ENCODE peak calls at places on chromosomes 12 and 14, in nine cellular contexts. One of them, this sample, is unnamed.

GRCh38 chr12:63319386-63319785 is 168.4 kb upstream of the AVPR1A start:
- DNase-seq in activated naive CD8-positive, alpha-beta T cell treated with anti-CD3 and anti-CD28 coated beads, Interleukin-2, amount 50 U/mL, for 24 hours: no peak
- DNase-seq in Calu3: peak; percentile 55
- DNase-seq in uterus: no peak
- DNase-seq in stimulated activated CD4-positive, alpha-beta T cell treated with anti-CD3 and anti-CD28 coated beads, Interleukin-12 subunit alpha, Interleukin-12 subunit beta, amount 100 ng/mL, for 24 hours: no peak
- DNase-seq in HFF-Myc: peak; percentile 25
- DNase-seq in ELR: peak; percentile 63
- DNase-seq in astrocyte of the cerebellum: no peak
- DNase-seq in fibroblast of mammary gland: no peak
- DNase-seq in this sample: no peak

GRCh38 chr12:52438305-52439301 is 4.4 kb upstream of the KRT75 start:
- DNase-seq in activated naive CD8-positive, alpha-beta T cell treated with anti-CD3 and anti-CD28 coated beads, Interleukin-2, amount 50 U/mL, for 24 hours: no peak
- DNase-seq in Calu3: no peak
- DNase-seq in uterus: no peak
- DNase-seq in stimulated activated CD4-positive, alpha-beta T cell treated with anti-CD3 and anti-CD28 coated beads, Interleukin-12 subunit alpha, Interleukin-12 subunit beta, amount 100 ng/mL, for 24 hours: no peak
- DNase-seq in HFF-Myc: no peak
- DNase-seq in ELR: no peak
- DNase-seq in astrocyte of the cerebellum: no peak
- DNase-seq in fibroblast of mammary gland: no peak
- DNase-seq in this sample: no peak

GRCh38 chr14:61213116-61213720 is 67.9 kb downstream of the TMEM30B start:
- DNase-seq in activated naive CD8-positive, alpha-beta T cell treated with anti-CD3 and anti-CD28 coated beads, Interleukin-2, amount 50 U/mL, for 24 hours: no peak
- DNase-seq in Calu3: no peak
- DNase-seq in uterus: no peak
- DNase-seq in stimulated activated CD4-positive, alpha-beta T cell treated with anti-CD3 and anti-CD28 coated beads, Interleukin-12 subunit alpha, Interleukin-12 subunit beta, amount 100 ng/mL, for 24 hours: no peak
- DNase-seq in HFF-Myc: peak; percentile 58
- DNase-seq in ELR: peak; percentile 58
- DNase-seq in astrocyte of the cerebellum: no peak
- DNase-seq in fibroblast of mammary gland: peak; percentile 71
- DNase-seq in this sample: no peak

GRCh38 chr14:67319142-67319541 is 40.5 kb downstream of the ATP6V1D start:
- DNase-seq in activated naive CD8-positive, alpha-beta T cell treated with anti-CD3 and anti-CD28 coated beads, Interleukin-2, amount 50 U/mL, for 24 hours: no peak
- DNase-seq in Calu3: no peak
- DNase-seq in uterus: no peak
- DNase-seq in stimulated activated CD4-positive, alpha-beta T cell treated with anti-CD3 and anti-CD28 coated beads, Interleukin-12 subunit alpha, Interleukin-12 subunit beta, amount 100 ng/mL, for 24 hours: no peak
- DNase-seq in HFF-Myc: no peak
- DNase-seq in ELR: no peak
- DNase-seq in astrocyte of the cerebellum: peak; percentile 79
- DNase-seq in fibroblast of mammary gland: no peak
- DNase-seq in this sample: no peak

GRCh38 chr12:12379831-12380730 is 23.2 kb downstream of the BORCS5 start:
- DNase-seq in activated naive CD8-positive, alpha-beta T cell treated with anti-CD3 and anti-CD28 coated beads, Interleukin-2, amount 50 U/mL, for 24 hours: no peak
- DNase-seq in Calu3: no peak
- DNase-seq in uterus: no peak
- DNase-seq in stimulated activated CD4-positive, alpha-beta T cell treated with anti-CD3 and anti-CD28 coated beads, Interleukin-12 subunit alpha, Interleukin-12 subunit beta, amount 100 ng/mL, for 24 hours: no peak
- DNase-seq in HFF-Myc: no peak
- DNase-seq in ELR: no peak
- DNase-seq in astrocyte of the cerebellum: no peak
- DNase-seq in fibroblast of mammary gland: peak; percentile 22
- DNase-seq in this sample: no peak

GRCh38 chr12:7344831-7345230 is 41.0 kb downstream of the ACSM4 start:
- DNase-seq in activated naive CD8-positive, alpha-beta T cell treated with anti-CD3 and anti-CD28 coated beads, Interleukin-2, amount 50 U/mL, for 24 hours: no peak
- DNase-seq in Calu3: no peak
- DNase-seq in uterus: no peak
- DNase-seq in stimulated activated CD4-positive, alpha-beta T cell treated with anti-CD3 and anti-CD28 coated beads, Interleukin-12 subunit alpha, Interleukin-12 subunit beta, amount 100 ng/mL, for 24 hours: no peak
- DNase-seq in HFF-Myc: no peak
- DNase-seq in ELR: no peak
- DNase-seq in astrocyte of the cerebellum: no peak
- DNase-seq in fibroblast of mammary gland: no peak
- DNase-seq in this sample: no peak

GRCh38 chr14:95196268-95196667 is 38.9 kb upstream of the DICER1 start:
- DNase-seq in activated naive CD8-positive, alpha-beta T cell treated with anti-CD3 and anti-CD28 coated beads, Interleukin-2, amount 50 U/mL, for 24 hours: no peak
- DNase-seq in Calu3: no peak
- DNase-seq in uterus: no peak
- DNase-seq in stimulated activated CD4-positive, alpha-beta T cell treated with anti-CD3 and anti-CD28 coated beads, Interleukin-12 subunit alpha, Interleukin-12 subunit beta, amount 100 ng/mL, for 24 hours: no peak
- DNase-seq in HFF-Myc: no peak
- DNase-seq in ELR: peak; percentile 28
- DNase-seq in astrocyte of the cerebellum: no peak
- DNase-seq in fibroblast of mammary gland: no peak
- DNase-seq in this sample: no peak

GRCh38 chr12:2640709-2641108 is 154.1 kb upstream of the FKBP4 start:
- DNase-seq in activated naive CD8-positive, alpha-beta T cell treated with anti-CD3 and anti-CD28 coated beads, Interleukin-2, amount 50 U/mL, for 24 hours: peak; percentile 19
- DNase-seq in Calu3: peak; percentile 52
- DNase-seq in uterus: peak; percentile 70
- DNase-seq in stimulated activated CD4-positive, alpha-beta T cell treated with anti-CD3 and anti-CD28 coated beads, Interleukin-12 subunit alpha, Interleukin-12 subunit beta, amount 100 ng/mL, for 24 hours: no peak
- DNase-seq in HFF-Myc: peak; percentile 83
- DNase-seq in ELR: peak; percentile 97
- DNase-seq in astrocyte of the cerebellum: peak; percentile 84
- DNase-seq in fibroblast of mammary gland: peak; percentile 98
- DNase-seq in this sample: no peak

GRCh38 chr12:119594772-119595445 is 1.3 kb downstream of the TMEM233 start:
- DNase-seq in activated naive CD8-positive, alpha-beta T cell treated with anti-CD3 and anti-CD28 coated beads, Interleukin-2, amount 50 U/mL, for 24 hours: no peak
- DNase-seq in Calu3: peak; percentile 38
- DNase-seq in uterus: no peak
- DNase-seq in stimulated activated CD4-positive, alpha-beta T cell treated with anti-CD3 and anti-CD28 coated beads, Interleukin-12 subunit alpha, Interleukin-12 subunit beta, amount 100 ng/mL, for 24 hours: no peak
- DNase-seq in HFF-Myc: no peak
- DNase-seq in ELR: no peak
- DNase-seq in astrocyte of the cerebellum: no peak
- DNase-seq in fibroblast of mammary gland: no peak
- DNase-seq in this sample: no peak

GRCh38 chr14:56555921-56556570 is 23.6 kb upstream of the TMEM260 start:
- DNase-seq in activated naive CD8-positive, alpha-beta T cell treated with anti-CD3 and anti-CD28 coated beads, Interleukin-2, amount 50 U/mL, for 24 hours: no peak
- DNase-seq in Calu3: no peak
- DNase-seq in uterus: no peak
- DNase-seq in stimulated activated CD4-positive, alpha-beta T cell treated with anti-CD3 and anti-CD28 coated beads, Interleukin-12 subunit alpha, Interleukin-12 subunit beta, amount 100 ng/mL, for 24 hours: no peak
- DNase-seq in HFF-Myc: no peak
- DNase-seq in ELR: peak; percentile 47
- DNase-seq in astrocyte of the cerebellum: peak; percentile 15
- DNase-seq in fibroblast of mammary gland: peak; percentile 53
- DNase-seq in this sample: no peak

GRCh38 chr12:68264864-68265256 is 11.5 kb upstream of the IL22 start:
- DNase-seq in activated naive CD8-positive, alpha-beta T cell treated with anti-CD3 and anti-CD28 coated beads, Interleukin-2, amount 50 U/mL, for 24 hours: no peak
- DNase-seq in Calu3: no peak
- DNase-seq in uterus: no peak
- DNase-seq in stimulated activated CD4-positive, alpha-beta T cell treated with anti-CD3 and anti-CD28 coated beads, Interleukin-12 subunit alpha, Interleukin-12 subunit beta, amount 100 ng/mL, for 24 hours: no peak
- DNase-seq in HFF-Myc: no peak
- DNase-seq in ELR: peak; percentile 24
- DNase-seq in astrocyte of the cerebellum: peak; percentile 75
- DNase-seq in fibroblast of mammary gland: peak; percentile 55
- DNase-seq in this sample: no peak

GRCh38 chr12:452667-453210 is 7.0 kb upstream of the B4GALNT3 start:
- DNase-seq in activated naive CD8-positive, alpha-beta T cell treated with anti-CD3 and anti-CD28 coated beads, Interleukin-2, amount 50 U/mL, for 24 hours: peak; percentile 82
- DNase-seq in Calu3: no peak
- DNase-seq in uterus: no peak
- DNase-seq in stimulated activated CD4-positive, alpha-beta T cell treated with anti-CD3 and anti-CD28 coated beads, Interleukin-12 subunit alpha, Interleukin-12 subunit beta, amount 100 ng/mL, for 24 hours: peak; percentile 69
- DNase-seq in HFF-Myc: no peak
- DNase-seq in ELR: no peak
- DNase-seq in astrocyte of the cerebellum: no peak
- DNase-seq in fibroblast of mammary gland: no peak
- DNase-seq in this sample: no peak

GRCh38 chr12:124442772-124443445 is 124.5 kb downstream of the NCOR2 start:
- DNase-seq in activated naive CD8-positive, alpha-beta T cell treated with anti-CD3 and anti-CD28 coated beads, Interleukin-2, amount 50 U/mL, for 24 hours: no peak
- DNase-seq in Calu3: no peak
- DNase-seq in uterus: peak; percentile 69
- DNase-seq in stimulated activated CD4-positive, alpha-beta T cell treated with anti-CD3 and anti-CD28 coated beads, Interleukin-12 subunit alpha, Interleukin-12 subunit beta, amount 100 ng/mL, for 24 hours: no peak
- DNase-seq in HFF-Myc: no peak
- DNase-seq in ELR: no peak
- DNase-seq in astrocyte of the cerebellum: peak; percentile 92
- DNase-seq in fibroblast of mammary gland: peak; percentile 91
- DNase-seq in this sample: no peak

GRCh38 chr12:52715416-52715815 is 12.1 kb upstream of the KRT77 start:
- DNase-seq in activated naive CD8-positive, alpha-beta T cell treated with anti-CD3 and anti-CD28 coated beads, Interleukin-2, amount 50 U/mL, for 24 hours: no peak
- DNase-seq in Calu3: no peak
- DNase-seq in uterus: no peak
- DNase-seq in stimulated activated CD4-positive, alpha-beta T cell treated with anti-CD3 and anti-CD28 coated beads, Interleukin-12 subunit alpha, Interleukin-12 subunit beta, amount 100 ng/mL, for 24 hours: no peak
- DNase-seq in HFF-Myc: no peak
- DNase-seq in ELR: peak; percentile 10
- DNase-seq in astrocyte of the cerebellum: no peak
- DNase-seq in fibroblast of mammary gland: no peak
- DNase-seq in this sample: no peak

GRCh38 chr14:89371600-89371999 is 45.4 kb downstream of the FOXN3 start:
- DNase-seq in activated naive CD8-positive, alpha-beta T cell treated with anti-CD3 and anti-CD28 coated beads, Interleukin-2, amount 50 U/mL, for 24 hours: no peak
- DNase-seq in Calu3: no peak
- DNase-seq in uterus: peak; percentile 9
- DNase-seq in stimulated activated CD4-positive, alpha-beta T cell treated with anti-CD3 and anti-CD28 coated beads, Interleukin-12 subunit alpha, Interleukin-12 subunit beta, amount 100 ng/mL, for 24 hours: no peak
- DNase-seq in HFF-Myc: no peak
- DNase-seq in ELR: no peak
- DNase-seq in astrocyte of the cerebellum: no peak
- DNase-seq in fibroblast of mammary gland: no peak
- DNase-seq in this sample: no peak

GRCh38 chr12:87670448-87670847 is 358.8 kb downstream of the C12orf50 start:
- DNase-seq in activated naive CD8-positive, alpha-beta T cell treated with anti-CD3 and anti-CD28 coated beads, Interleukin-2, amount 50 U/mL, for 24 hours: no peak
- DNase-seq in Calu3: no peak
- DNase-seq in uterus: no peak
- DNase-seq in stimulated activated CD4-positive, alpha-beta T cell treated with anti-CD3 and anti-CD28 coated beads, Interleukin-12 subunit alpha, Interleukin-12 subunit beta, amount 100 ng/mL, for 24 hours: no peak
- DNase-seq in HFF-Myc: no peak
- DNase-seq in ELR: no peak
- DNase-seq in astrocyte of the cerebellum: no peak
- DNase-seq in fibroblast of mammary gland: no peak
- DNase-seq in this sample: no peak

GRCh38 chr14:64910847-64911495 is 3.3 kb upstream of the CHURC1 start:
- DNase-seq in activated naive CD8-positive, alpha-beta T cell treated with anti-CD3 and anti-CD28 coated beads, Interleukin-2, amount 50 U/mL, for 24 hours: no peak
- DNase-seq in Calu3: peak; percentile 25
- DNase-seq in uterus: no peak
- DNase-seq in stimulated activated CD4-positive, alpha-beta T cell treated with anti-CD3 and anti-CD28 coated beads, Interleukin-12 subunit alpha, Interleukin-12 subunit beta, amount 100 ng/mL, for 24 hours: no peak
- DNase-seq in HFF-Myc: no peak
- DNase-seq in ELR: peak; percentile 70
- DNase-seq in astrocyte of the cerebellum: peak; percentile 12
- DNase-seq in fibroblast of mammary gland: peak; percentile 50
- DNase-seq in this sample: no peak

GRCh38 chr14:75147423-75148071 is 20.7 kb upstream of the NEK9 start:
- DNase-seq in activated naive CD8-positive, alpha-beta T cell treated with anti-CD3 and anti-CD28 coated beads, Interleukin-2, amount 50 U/mL, for 24 hours: no peak
- DNase-seq in Calu3: peak; percentile 73
- DNase-seq in uterus: peak; percentile 75
- DNase-seq in stimulated activated CD4-positive, alpha-beta T cell treated with anti-CD3 and anti-CD28 coated beads, Interleukin-12 subunit alpha, Interleukin-12 subunit beta, amount 100 ng/mL, for 24 hours: no peak
- DNase-seq in HFF-Myc: no peak
- DNase-seq in ELR: peak; percentile 17
- DNase-seq in astrocyte of the cerebellum: peak; percentile 97
- DNase-seq in fibroblast of mammary gland: peak; percentile 85
- DNase-seq in this sample: no peak

GRCh38 chr12:2563709-2564108 is 231.1 kb upstream of the FKBP4 start:
- DNase-seq in activated naive CD8-positive, alpha-beta T cell treated with anti-CD3 and anti-CD28 coated beads, Interleukin-2, amount 50 U/mL, for 24 hours: no peak
- DNase-seq in Calu3: no peak
- DNase-seq in uterus: no peak
- DNase-seq in stimulated activated CD4-positive, alpha-beta T cell treated with anti-CD3 and anti-CD28 coated beads, Interleukin-12 subunit alpha, Interleukin-12 subunit beta, amount 100 ng/mL, for 24 hours: no peak
- DNase-seq in HFF-Myc: no peak
- DNase-seq in ELR: no peak
- DNase-seq in astrocyte of the cerebellum: no peak
- DNase-seq in fibroblast of mammary gland: no peak
- DNase-seq in this sample: no peak

GRCh38 chr12:52070243-52070925 is 606 bp downstream of the ATG101 start:
- DNase-seq in activated naive CD8-positive, alpha-beta T cell treated with anti-CD3 and anti-CD28 coated beads, Interleukin-2, amount 50 U/mL, for 24 hours: no peak
- DNase-seq in Calu3: no peak
- DNase-seq in uterus: no peak
- DNase-seq in stimulated activated CD4-positive, alpha-beta T cell treated with anti-CD3 and anti-CD28 coated beads, Interleukin-12 subunit alpha, Interleukin-12 subunit beta, amount 100 ng/mL, for 24 hours: no peak
- DNase-seq in HFF-Myc: no peak
- DNase-seq in ELR: peak; percentile 44
- DNase-seq in astrocyte of the cerebellum: no peak
- DNase-seq in fibroblast of mammary gland: no peak
- DNase-seq in this sample: no peak

GRCh38 chr14:102288139-102288538 is 16.8 kb downstream of the MOK start:
- DNase-seq in activated naive CD8-positive, alpha-beta T cell treated with anti-CD3 and anti-CD28 coated beads, Interleukin-2, amount 50 U/mL, for 24 hours: no peak
- DNase-seq in Calu3: no peak
- DNase-seq in uterus: no peak
- DNase-seq in stimulated activated CD4-positive, alpha-beta T cell treated with anti-CD3 and anti-CD28 coated beads, Interleukin-12 subunit alpha, Interleukin-12 subunit beta, amount 100 ng/mL, for 24 hours: no peak
- DNase-seq in HFF-Myc: no peak
- DNase-seq in ELR: no peak
- DNase-seq in astrocyte of the cerebellum: no peak
- DNase-seq in fibroblast of mammary gland: no peak
- DNase-seq in this sample: no peak

GRCh38 chr12:2187195-2187963 is 134.6 kb downstream of the CACNA1C start:
- DNase-seq in activated naive CD8-positive, alpha-beta T cell treated with anti-CD3 and anti-CD28 coated beads, Interleukin-2, amount 50 U/mL, for 24 hours: no peak
- DNase-seq in Calu3: no peak
- DNase-seq in uterus: no peak
- DNase-seq in stimulated activated CD4-positive, alpha-beta T cell treated with anti-CD3 and anti-CD28 coated beads, Interleukin-12 subunit alpha, Interleukin-12 subunit beta, amount 100 ng/mL, for 24 hours: no peak
- DNase-seq in HFF-Myc: no peak
- DNase-seq in ELR: no peak
- DNase-seq in astrocyte of the cerebellum: no peak
- DNase-seq in fibroblast of mammary gland: no peak
- DNase-seq in this sample: no peak

GRCh38 chr12:5230861-5231260 is 187.2 kb downstream of the KCNA5 start:
- DNase-seq in activated naive CD8-positive, alpha-beta T cell treated with anti-CD3 and anti-CD28 coated beads, Interleukin-2, amount 50 U/mL, for 24 hours: no peak
- DNase-seq in Calu3: no peak
- DNase-seq in uterus: no peak
- DNase-seq in stimulated activated CD4-positive, alpha-beta T cell treated with anti-CD3 and anti-CD28 coated beads, Interleukin-12 subunit alpha, Interleukin-12 subunit beta, amount 100 ng/mL, for 24 hours: no peak
- DNase-seq in HFF-Myc: no peak
- DNase-seq in ELR: no peak
- DNase-seq in astrocyte of the cerebellum: no peak
- DNase-seq in fibroblast of mammary gland: no peak
- DNase-seq in this sample: no peak

GRCh38 chr12:25155031-25155576 is 39.9 kb downstream of the DNAI7 start:
- DNase-seq in activated naive CD8-positive, alpha-beta T cell treated with anti-CD3 and anti-CD28 coated beads, Interleukin-2, amount 50 U/mL, for 24 hours: no peak
- DNase-seq in Calu3: peak; percentile 4
- DNase-seq in uterus: no peak
- DNase-seq in stimulated activated CD4-positive, alpha-beta T cell treated with anti-CD3 and anti-CD28 coated beads, Interleukin-12 subunit alpha, Interleukin-12 subunit beta, amount 100 ng/mL, for 24 hours: no peak
- DNase-seq in HFF-Myc: peak; percentile 20
- DNase-seq in ELR: peak; percentile 77
- DNase-seq in astrocyte of the cerebellum: peak; percentile 19
- DNase-seq in fibroblast of mammary gland: peak; percentile 49
- DNase-seq in this sample: no peak

GRCh38 chr14:61584258-61584657 is 111.1 kb upstream of the HIF1A start:
- DNase-seq in activated naive CD8-positive, alpha-beta T cell treated with anti-CD3 and anti-CD28 coated beads, Interleukin-2, amount 50 U/mL, for 24 hours: no peak
- DNase-seq in Calu3: no peak
- DNase-seq in uterus: no peak
- DNase-seq in stimulated activated CD4-positive, alpha-beta T cell treated with anti-CD3 and anti-CD28 coated beads, Interleukin-12 subunit alpha, Interleukin-12 subunit beta, amount 100 ng/mL, for 24 hours: no peak
- DNase-seq in HFF-Myc: no peak
- DNase-seq in ELR: peak; percentile 86
- DNase-seq in astrocyte of the cerebellum: no peak
- DNase-seq in fibroblast of mammary gland: peak; percentile 92
- DNase-seq in this sample: no peak

GRCh38 chr14:105878125-105878524 is 351.7 kb downstream of the TMEM121 start:
- DNase-seq in activated naive CD8-positive, alpha-beta T cell treated with anti-CD3 and anti-CD28 coated beads, Interleukin-2, amount 50 U/mL, for 24 hours: no peak
- DNase-seq in Calu3: no peak
- DNase-seq in uterus: peak; percentile 4
- DNase-seq in stimulated activated CD4-positive, alpha-beta T cell treated with anti-CD3 and anti-CD28 coated beads, Interleukin-12 subunit alpha, Interleukin-12 subunit beta, amount 100 ng/mL, for 24 hours: no peak
- DNase-seq in HFF-Myc: no peak
- DNase-seq in ELR: no peak
- DNase-seq in astrocyte of the cerebellum: no peak
- DNase-seq in fibroblast of mammary gland: no peak
- DNase-seq in this sample: no peak

GRCh38 chr12:58608711-58609110 is 311.6 kb downstream of the LRIG3 start:
- DNase-seq in activated naive CD8-positive, alpha-beta T cell treated with anti-CD3 and anti-CD28 coated beads, Interleukin-2, amount 50 U/mL, for 24 hours: no peak
- DNase-seq in Calu3: no peak
- DNase-seq in uterus: no peak
- DNase-seq in stimulated activated CD4-positive, alpha-beta T cell treated with anti-CD3 and anti-CD28 coated beads, Interleukin-12 subunit alpha, Interleukin-12 subunit beta, amount 100 ng/mL, for 24 hours: no peak
- DNase-seq in HFF-Myc: no peak
- DNase-seq in ELR: no peak
- DNase-seq in astrocyte of the cerebellum: peak; percentile 13
- DNase-seq in fibroblast of mammary gland: no peak
- DNase-seq in this sample: no peak

GRCh38 chr12:108699955-108700563 is 31.3 kb downstream of the CORO1C start:
- DNase-seq in activated naive CD8-positive, alpha-beta T cell treated with anti-CD3 and anti-CD28 coated beads, Interleukin-2, amount 50 U/mL, for 24 hours: no peak
- DNase-seq in Calu3: no peak
- DNase-seq in uterus: no peak
- DNase-seq in stimulated activated CD4-positive, alpha-beta T cell treated with anti-CD3 and anti-CD28 coated beads, Interleukin-12 subunit alpha, Interleukin-12 subunit beta, amount 100 ng/mL, for 24 hours: no peak
- DNase-seq in HFF-Myc: no peak
- DNase-seq in ELR: no peak
- DNase-seq in astrocyte of the cerebellum: no peak
- DNase-seq in fibroblast of mammary gland: peak; percentile 58
- DNase-seq in this sample: no peak

GRCh38 chr12:102169922-102170698 is 27.5 kb downstream of the PMCH start:
- DNase-seq in activated naive CD8-positive, alpha-beta T cell treated with anti-CD3 and anti-CD28 coated beads, Interleukin-2, amount 50 U/mL, for 24 hours: no peak
- DNase-seq in Calu3: peak; percentile 20
- DNase-seq in uterus: no peak
- DNase-seq in stimulated activated CD4-positive, alpha-beta T cell treated with anti-CD3 and anti-CD28 coated beads, Interleukin-12 subunit alpha, Interleukin-12 subunit beta, amount 100 ng/mL, for 24 hours: no peak
- DNase-seq in HFF-Myc: peak; percentile 5
- DNase-seq in ELR: peak; percentile 43
- DNase-seq in astrocyte of the cerebellum: peak; percentile 6
- DNase-seq in fibroblast of mammary gland: peak; percentile 45
- DNase-seq in this sample: no peak